ENCODE peak calls at places on chromosome 18, in seven cellular contexts. P, O, Y, K, Q, I and H are unnamed samples. For H3K36me3, the result is how much of the 10 kb centered on the place peaks cover.

GRCh38 chr18:987325-988186 is 82.9 kb downstream of the ADCYAP1 start:
- DNase-seq in P (no peak), O (no peak), Y (no peak), K (peak), Q (peak), I (no peak), H (no peak)

GRCh38 chr18:43563780-43564179 is 286.5 kb upstream of the SYT4 start:
- DNase-seq in P (peak), O (peak), Y (no peak), K (peak), Q (peak), I (no peak), H (no peak)

GRCh38 chr18:26456070-26456491 is 92.3 kb downstream of the KCTD1 start:
- DNase-seq in P (no peak), O (no peak), Y (no peak), K (no peak), Q (no peak), I (no peak), H (no peak)

GRCh38 chr18:3411854-3412268 is 38.1 kb upstream of the TGIF1 start:
- DNase-seq in P (peak), O (no peak), Y (peak), K (peak), Q (peak), I (no peak), H (no peak)

GRCh38 chr18:36419913-36420531 is 122.5 kb downstream of the FHOD3 start:
- DNase-seq in P (peak), O (no peak), Y (no peak), K (peak), Q (peak), I (no peak), H (no peak)

GRCh38 chr18:59696311-59697235 is 650 bp downstream of the CCBE1 start:
- DNase-seq in P (no peak), O (peak), Y (peak), K (peak), Q (peak), I (no peak), H (no peak)

GRCh38 chr18:323253-323622 is 55.4 kb upstream of the THOC1 start:
- DNase-seq in P (no peak), O (no peak), Y (no peak), K (peak), Q (peak), I (no peak), H (no peak)

GRCh38 chr18:76588591-76589303 is 93.7 kb upstream of the ZNF516 start:
- DNase-seq in P (no peak), O (peak), Y (no peak), K (peak), Q (peak), I (no peak), H (no peak)

GRCh38 chr18:59778434-59778833 is 81.2 kb upstream of the CCBE1 start:
- DNase-seq in P (no peak), O (no peak), Y (no peak), K (no peak), Q (no peak), I (no peak), H (no peak)

GRCh38 chr18:49650426-49650891 is 88.6 kb downstream of the LIPG start:
- DNase-seq in P (no peak), O (no peak), Y (no peak), K (peak), Q (no peak), I (no peak), H (no peak)

GRCh38 chr18:76981388-76981968 is 151.1 kb downstream of the MBP start:
- DNase-seq in P (peak), O (no peak), Y (no peak), K (no peak), Q (no peak), I (no peak), H (no peak)

GRCh38 chr18:40925071-40925541 is 1029.9 kb upstream of the PIK3C3 start:
- DNase-seq in P (no peak), O (no peak), Y (no peak), K (peak), Q (peak), I (no peak), H (no peak)

GRCh38 chr18:641224-641623 is 16.2 kb upstream of the TYMS start:
- DNase-seq in P (no peak), O (no peak), Y (no peak), K (no peak), Q (no peak), I (no peak), H (no peak)

GRCh38 chr18:77004555-77005380 is 127.8 kb downstream of the MBP start:
- DNase-seq in P (no peak), O (no peak), Y (no peak), K (no peak), Q (no peak), I (no peak), H (no peak)

GRCh38 chr18:48844271-48844670 is 106.5 kb downstream of the SMAD7 start:
- DNase-seq in P (no peak), O (no peak), Y (no peak), K (no peak), Q (no peak), I (no peak), H (no peak)

GRCh38 chr18:33201509-33201926 is 239.0 kb downstream of the CCDC178 start:
- DNase-seq in P (peak), O (peak), Y (no peak), K (peak), Q (peak), I (no peak), H (no peak)

GRCh38 chr18:78245451-78245850 is 734.2 kb upstream of the SALL3 start:
- DNase-seq in P (no peak), O (no peak), Y (no peak), K (no peak), Q (no peak), I (no peak), H (no peak)

GRCh38 chr18:6414118-6414722 is 491 bp downstream of the L3MBTL4 start:
- DNase-seq in P (peak), O (no peak), Y (peak), K (peak), Q (no peak), I (no peak), H (peak)

GRCh38 chr18:53134711-53135110 is 794.7 kb downstream of the DCC start:
- DNase-seq in P (no peak), O (no peak), Y (no peak), K (no peak), Q (no peak), I (no peak), H (no peak)

GRCh38 chr18:65409266-65409665 is 341.5 kb upstream of the CDH7 start:
- DNase-seq in P (no peak), O (no peak), Y (no peak), K (no peak), Q (no peak), I (no peak), H (no peak)

GRCh38 chr18:11034816-11035215 is 114.6 kb downstream of the PIEZO2 start:
- DNase-seq in P (no peak), O (no peak), Y (no peak), K (peak), Q (no peak), I (no peak), H (no peak)

GRCh38 chr18:48875314-48875941 is 75.3 kb downstream of the SMAD7 start:
- DNase-seq in P (no peak), O (no peak), Y (no peak), K (no peak), Q (no peak), I (no peak), H (no peak)

GRCh38 chr18:2082676-2083075 is 488.6 kb downstream of the METTL4 start:
- DNase-seq in P (no peak), O (no peak), Y (no peak), K (no peak), Q (no peak), I (no peak), H (no peak)

GRCh38 chr18:26468931-26469340 is 79.4 kb downstream of the KCTD1 start:
- DNase-seq in P (no peak), O (peak), Y (no peak), K (no peak), Q (no peak), I (no peak), H (no peak)

GRCh38 chr18:24918257-24918656 is 433.7 kb downstream of the ZNF521 start:
- DNase-seq in P (no peak), O (no peak), Y (no peak), K (no peak), Q (no peak), I (no peak), H (no peak)

GRCh38 chr18:37294951-37295350 is 270.6 kb downstream of the CELF4 start:
- DNase-seq in P (peak), O (peak), Y (no peak), K (peak), Q (no peak), I (no peak), H (no peak)

GRCh38 chr18:21930177-21930576 is 189.6 kb downstream of the MIB1 start:
- DNase-seq in P (no peak), O (no peak), Y (no peak), K (no peak), Q (no peak), I (no peak), H (no peak)

GRCh38 chr18:48018806-48019295 is 88.4 kb upstream of the SMAD2 start:
- DNase-seq in P (no peak), O (no peak), Y (no peak), K (no peak), Q (no peak), I (no peak), H (no peak)

GRCh38 chr18:13627639-13628038 is 98.7 kb downstream of the FAM210A start:
- DNase-seq in P (no peak), O (no peak), Y (no peak), K (no peak), Q (no peak), I (no peak), H (no peak)

GRCh38 chr18:13625355-13625754 is 101.0 kb downstream of the FAM210A start:
- DNase-seq in P (no peak), O (no peak), Y (no peak), K (no peak), Q (no peak), I (no peak), H (no peak)

GRCh38 chr18:13625843-13626543 is 100.4 kb downstream of the FAM210A start:
- DNase-seq in P (no peak), O (no peak), Y (no peak), K (no peak), Q (no peak), I (no peak), H (no peak)

GRCh38 chr18:13628211-13628610 is 98.1 kb downstream of the FAM210A start:
- DNase-seq in P (no peak), O (no peak), Y (no peak), K (no peak), Q (no peak), I (no peak), H (peak)

DNA sequence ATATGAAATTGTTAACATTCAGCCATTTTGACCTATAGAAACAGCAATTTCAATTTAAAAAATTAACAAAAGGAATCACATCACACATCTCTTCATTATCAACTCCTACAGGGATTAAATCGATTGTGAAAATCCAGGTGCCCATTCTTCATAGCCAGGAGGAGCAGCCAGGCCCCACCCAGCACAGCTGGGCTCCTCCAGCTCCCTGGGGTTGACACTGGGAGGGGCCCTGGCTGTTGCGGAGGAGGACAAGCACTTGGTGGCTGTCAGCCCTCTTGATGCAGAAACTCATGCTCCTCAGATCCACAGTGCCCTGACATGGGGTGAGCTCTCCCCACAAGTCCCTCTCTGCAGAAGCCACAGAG is 99.8 kb downstream of the FAM210A start:
- DNase-seq in P (no peak), O (no peak), Y (no peak), K (no peak), Q (no peak), I (no peak), H (no peak)
- H3K36me3 ChIP-seq in P (under half), O (under half), Y (under half), K (under half), Q (under half), I (under half), H (under half)

GRCh38 chr18:46559946-46560670 is 96.9 kb downstream of the LOXHD1 start:
- DNase-seq in P (no peak), O (no peak), Y (no peak), K (no peak), Q (no peak), I (no peak), H (no peak)

GRCh38 chr18:46563317-46563716 is 93.7 kb downstream of the LOXHD1 start:
- DNase-seq in P (no peak), O (no peak), Y (no peak), K (no peak), Q (no peak), I (no peak), H (no peak)

GRCh38 chr18:46562674-46563192 is 94.3 kb downstream of the LOXHD1 start:
- DNase-seq in P (no peak), O (no peak), Y (no peak), K (no peak), Q (no peak), I (no peak), H (no peak)

GRCh38 chr18:46559296-46559695 is 97.7 kb downstream of the LOXHD1 start:
- DNase-seq in P (no peak), O (no peak), Y (no peak), K (no peak), Q (no peak), I (no peak), H (no peak)

DNA sequence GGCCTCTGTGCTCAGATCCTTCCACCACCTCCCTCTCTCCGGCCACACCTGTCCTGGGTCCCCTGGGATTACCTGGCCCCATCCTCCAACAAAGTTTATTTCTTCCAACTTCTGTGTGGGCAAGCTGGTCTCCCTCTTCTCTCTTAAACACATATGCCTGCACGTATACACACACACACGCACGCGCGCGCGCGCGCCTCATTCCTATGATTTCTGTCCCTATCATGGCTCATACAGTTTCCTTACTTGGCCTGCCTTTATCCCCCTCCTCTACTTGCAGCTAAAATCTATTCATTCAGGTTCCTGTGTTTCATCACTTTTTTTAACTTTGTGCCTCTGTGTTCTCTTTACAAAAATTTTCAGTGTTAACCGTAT is 96.4 kb downstream of the LOXHD1 start:
- DNase-seq in P (no peak), O (no peak), Y (no peak), K (no peak), Q (no peak), I (no peak), H (no peak)
- H3K36me3 ChIP-seq in P (under half), O (under half), Y (under half), K (under half), Q (under half), I (under half), H (under half)

DNA sequence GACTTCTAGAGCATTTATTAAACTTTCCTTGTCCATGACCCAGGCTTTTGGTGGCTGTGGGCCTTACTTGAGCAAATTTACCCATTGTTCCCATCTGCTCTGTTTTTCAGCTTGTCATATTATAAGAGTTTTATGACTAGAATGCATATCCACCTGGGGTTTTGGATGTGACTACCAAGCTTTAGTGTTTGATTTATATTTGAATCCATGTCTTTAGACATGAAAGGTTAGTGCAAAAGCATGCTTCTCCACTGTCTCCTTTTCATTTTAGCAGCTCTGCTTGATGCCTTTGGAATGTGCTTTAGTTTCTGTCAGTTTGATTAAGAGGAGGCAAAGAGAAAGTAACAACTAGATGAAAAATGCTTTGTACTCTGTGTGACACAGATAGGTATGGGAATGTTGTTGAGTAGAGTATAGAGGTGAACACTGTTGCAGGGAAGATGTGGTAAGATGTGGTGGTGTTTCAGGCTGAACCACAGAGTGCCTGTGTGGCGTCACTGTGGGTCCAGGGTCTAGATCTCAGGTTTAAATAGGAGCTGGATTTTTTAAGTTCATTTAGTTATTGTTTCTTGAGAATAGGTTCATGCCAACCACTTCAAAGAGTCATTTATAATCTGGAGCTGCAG is 19.7 kb downstream of the PIK3C3 start:
- DNase-seq in P (no peak), O (no peak), Y (no peak), K (no peak), Q (peak), I (no peak), H (no peak)
- H3K36me3 ChIP-seq in P (under half), O (under half), Y (under half), K (under half), Q (under half), I (under half), H (under half)

GRCh38 chr18:74509856-74510769 is 13.9 kb downstream of the CNDP2 start:
- DNase-seq in P (no peak), O (no peak), Y (no peak), K (no peak), Q (no peak), I (no peak), H (peak)

GRCh38 chr18:74508366-74508765 is 12.2 kb downstream of the CNDP2 start:
- DNase-seq in P (no peak), O (no peak), Y (no peak), K (no peak), Q (no peak), I (no peak), H (no peak)

GRCh38 chr18:74507927-74508326 is 11.8 kb downstream of the CNDP2 start:
- DNase-seq in P (no peak), O (no peak), Y (no peak), K (no peak), Q (no peak), I (no peak), H (no peak)

GRCh38 chr18:74507120-74507881 is 11.1 kb downstream of the CNDP2 start:
- DNase-seq in P (no peak), O (no peak), Y (no peak), K (no peak), Q (no peak), I (no peak), H (no peak)

GRCh38 chr18:74508821-74509225 is 12.7 kb downstream of the CNDP2 start:
- DNase-seq in P (no peak), O (no peak), Y (no peak), K (no peak), Q (no peak), I (no peak), H (no peak)
- H3K36me3 ChIP-seq in P (under half), O (half or more), Y (half or more), K (under half), Q (under half), I (under half), H (under half)

GRCh38 chr18:58516514-58517285 is 112.2 kb downstream of the ALPK2 start:
- DNase-seq in P (no peak), O (no peak), Y (no peak), K (no peak), Q (no peak), I (no peak), H (no peak)
- H3K36me3 ChIP-seq in P (under half), O (under half), Y (under half), K (under half), Q (under half), I (under half), H (under half)

DNA sequence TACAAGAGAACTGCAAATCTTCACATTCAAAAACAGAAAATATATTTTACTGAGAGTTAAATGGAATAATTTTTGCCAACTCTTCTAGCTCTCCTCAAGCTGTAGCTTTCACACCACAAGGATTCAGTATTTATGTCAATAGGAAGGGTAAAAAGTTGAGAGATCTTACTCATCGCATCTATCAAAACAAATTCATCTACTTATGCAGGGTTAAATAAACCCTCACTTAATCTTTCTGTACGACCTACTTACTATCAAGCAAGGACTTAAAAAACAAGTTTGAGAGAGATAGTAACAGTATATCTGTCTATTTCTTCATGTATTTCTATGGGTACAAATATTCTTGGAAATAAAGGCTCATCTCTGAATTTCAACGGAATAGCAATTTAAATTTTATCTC is 35.5 kb downstream of the SIGLEC15 start:
- DNase-seq in P (no peak), O (no peak), Y (no peak), K (no peak), Q (peak), I (no peak), H (no peak)
- H3K36me3 ChIP-seq in P (under half), O (half or more), Y (half or more), K (half or more), Q (under half), I (under half), H (under half)

DNA sequence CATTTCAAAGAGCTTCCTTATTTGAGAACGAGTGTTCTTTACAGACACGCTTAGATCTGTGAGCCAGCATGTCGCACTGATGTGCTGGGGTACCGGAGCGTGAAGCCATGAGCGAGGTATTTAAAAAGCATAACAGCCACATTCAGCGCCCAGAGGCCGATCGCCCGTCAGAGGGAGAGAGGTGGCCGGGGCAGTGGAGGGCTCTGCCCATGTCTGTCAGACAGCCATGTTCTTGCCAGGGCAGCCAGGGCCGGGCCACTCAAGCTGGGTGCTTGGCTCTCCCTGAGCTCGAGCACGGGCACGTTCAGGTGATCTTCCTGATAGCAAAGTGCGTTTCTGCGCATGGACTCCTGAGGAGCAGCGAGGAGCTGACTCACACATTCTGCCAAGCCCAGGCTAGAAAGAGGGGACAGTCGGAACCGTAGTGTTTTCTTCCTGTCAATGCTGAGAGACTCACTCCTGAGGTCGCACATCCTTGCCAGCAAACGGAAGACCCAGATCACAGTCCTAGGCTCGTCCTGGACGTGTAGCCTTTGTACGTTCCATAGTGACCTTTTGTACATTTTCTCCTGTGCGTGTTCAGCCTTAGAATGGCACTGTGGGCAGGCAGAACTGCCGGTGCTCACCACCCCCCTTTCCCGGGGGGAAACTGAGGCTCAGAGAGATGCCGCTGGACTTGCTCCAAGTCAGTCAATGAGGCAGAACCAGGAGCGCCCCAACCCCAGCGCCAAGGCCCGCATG is 100.7 kb downstream of the NFATC1 start:
- DNase-seq in P (no peak), O (no peak), Y (peak), K (no peak), Q (no peak), I (no peak), H (no peak)
- H3K36me3 ChIP-seq in P (under half), O (under half), Y (under half), K (under half), Q (under half), I (under half), H (under half)

DNA sequence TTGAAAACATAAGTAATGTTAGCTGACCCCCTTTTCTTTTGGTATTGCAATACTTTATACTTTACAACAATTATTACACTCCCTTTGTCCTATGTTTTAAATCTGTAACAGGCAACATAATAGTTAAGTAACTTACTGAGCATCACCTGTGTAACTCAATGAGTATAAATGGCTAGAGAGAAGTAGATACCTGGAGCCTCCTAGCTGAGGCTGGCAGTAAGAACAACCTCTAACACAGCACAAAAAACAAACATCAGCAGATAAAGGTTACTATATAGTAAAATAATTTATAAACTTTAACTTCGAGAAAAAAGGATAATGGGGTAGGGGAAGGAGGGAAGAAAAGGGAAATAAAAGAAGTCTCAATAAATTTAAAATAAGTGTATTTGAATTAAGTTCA is 73.1 kb upstream of the ST8SIA5 start:
- DNase-seq in P (no peak), O (no peak), Y (no peak), K (no peak), Q (no peak), I (no peak), H (no peak)
- H3K36me3 ChIP-seq in P (under half), O (under half), Y (half or more), K (under half), Q (under half), I (under half), H (under half)